ENCODE peak calls at places on chromosomes 1 and 21, in four cellular contexts. G is lower lobe of right lung, F is GM23338, K is A549. P is an unnamed sample.

GRCh38 chr1:22665752-22666151 is 12.7 kb downstream of the C1QB start:
- DNase-seq in G (no peak), F (peak), K (peak), P (no peak)

GRCh38 chr1:200892546-200892945 is 2.2 kb upstream of the INAVA start:
- DNase-seq in G (no peak), F (peak), K (no peak), P (no peak)

GRCh38 chr1:203491664-203492485 is 2.1 kb upstream of the OPTC start:
- DNase-seq in G (no peak), F (no peak), K (no peak), P (no peak)

GRCh38 chr1:54488831-54489626 is 59.0 kb upstream of the ACOT11 start:
- DNase-seq in G (peak), F (peak), K (peak), P (no peak)

GRCh38 chr1:39902121-39902807 is 547 bp upstream of the MYCL start:
- DNase-seq in G (peak), F (peak), K (peak), P (peak)

GRCh38 chr1:85330711-85331290 is 54.4 kb upstream of the BCL10 start:
- DNase-seq in G (no peak), F (no peak), K (no peak), P (no peak)

GRCh38 chr1:183032122-183032921 is 9.1 kb downstream of the LAMC1 start:
- DNase-seq in G (no peak), F (no peak), K (no peak), P (no peak)

GRCh38 chr1:167924553-167925223 is 10.8 kb upstream of the ADCY10 start:
- DNase-seq in G (no peak), F (no peak), K (no peak), P (no peak)

GRCh38 chr1:151047591-151047924 is at the start of gene C1orf56:
- DNase-seq in G (peak), F (peak), K (peak), P (no peak)

GRCh38 chr1:67059331-67059730 is 5.4 kb upstream of the SLC35D1 start:
- DNase-seq in G (no peak), F (no peak), K (no peak), P (no peak)

GRCh38 chr1:30345525-30346145 is 377.8 kb downstream of the MATN1 start:
- DNase-seq in G (no peak), F (no peak), K (no peak), P (no peak)

GRCh38 chr1:105467549-105467948 is 1588.9 kb upstream of the PRMT6 start:
- DNase-seq in G (no peak), F (no peak), K (no peak), P (no peak)

GRCh38 chr21:15667010-15667409 is 62.8 kb upstream of the USP25 start:
- DNase-seq in G (no peak), F (no peak), K (no peak), P (no peak)

GRCh38 chr1:67760030-67760821 is 73.0 kb downstream of the GNG12 start:
- DNase-seq in G (peak), F (peak), K (peak), P (peak)

GRCh38 chr1:219312967-219313366 is 139.3 kb downstream of the LYPLAL1 start:
- DNase-seq in G (no peak), F (no peak), K (peak), P (no peak)

GRCh38 chr1:230702934-230703678 is 10.8 kb downstream of the AGT start:
- DNase-seq in G (no peak), F (no peak), K (no peak), P (no peak)

GRCh38 chr1:211783897-211784296 is 46.7 kb downstream of the LPGAT1 start:
- DNase-seq in G (no peak), F (no peak), K (no peak), P (no peak)

GRCh38 chr1:182957902-182958395 is 5.0 kb upstream of the SHCBP1L start:
- DNase-seq in G (no peak), F (peak), K (no peak), P (no peak)

GRCh38 chr1:145891587-145892485 is 6.2 kb upstream of the ANKRD35 start:
- DNase-seq in G (peak), F (peak), K (peak), P (peak)

GRCh38 chr1:112638109-112638426 is 18.4 kb downstream of the CAPZA1 start:
- DNase-seq in G (no peak), F (no peak), K (no peak), P (no peak)

GRCh38 chr1:170765279-170765678 is 101.3 kb downstream of the PRRX1 start:
- DNase-seq in G (no peak), F (no peak), K (no peak), P (no peak)

GRCh38 chr1:204087181-204087892 is 14.4 kb downstream of the SOX13 start:
- DNase-seq in G (no peak), F (no peak), K (no peak), P (no peak)

GRCh38 chr1:53485478-53486394 is 26.5 kb downstream of the DMRTB1 start:
- DNase-seq in G (peak), F (peak), K (peak), P (peak)

GRCh38 chr1:32494196-32494595 is 29.3 kb downstream of the ZBTB8B start:
- DNase-seq in G (no peak), F (no peak), K (no peak), P (no peak)

GRCh38 chr1:40853113-40853999 is 8.8 kb downstream of the CITED4 start:
- DNase-seq in G (no peak), F (no peak), K (no peak), P (no peak)

GRCh38 chr1:109993885-109994284 is 9.3 kb downstream of the AHCYL1 start:
- DNase-seq in G (no peak), F (no peak), K (no peak), P (no peak)

GRCh38 chr1:159941139-159941866 is 4.1 kb downstream of the IGSF9 start:
- DNase-seq in G (no peak), F (peak), K (no peak), P (no peak)

GRCh38 chr1:15681346-15682290 is 2.5 kb upstream of the PLEKHM2 start:
- DNase-seq in G (no peak), F (no peak), K (no peak), P (no peak)

GRCh38 chr1:20069932-20070331 is at the start of gene PLA2G5:
- DNase-seq in G (no peak), F (no peak), K (no peak), P (no peak)

GRCh38 chr1:43868741-43869067 is 64.9 kb upstream of the ARTN start:
- DNase-seq in G (no peak), F (no peak), K (no peak), P (no peak)

GRCh38 chr1:78229344-78229743 is 183.6 kb downstream of the GIPC2 start:
- DNase-seq in G (no peak), F (no peak), K (no peak), P (no peak)

GRCh38 chr21:42403611-42404231 is at the start of gene UBASH3A:
- DNase-seq in G (no peak), F (no peak), K (no peak), P (no peak)

GRCh38 chr21:42400525-42400924 is 3.2 kb upstream of the UBASH3A start:
- DNase-seq in G (no peak), F (no peak), K (no peak), P (no peak)

GRCh38 chr21:42401164-42401563 is 2.5 kb upstream of the UBASH3A start:
- DNase-seq in G (no peak), F (no peak), K (no peak), P (no peak)

GRCh38 chr21:42404534-42404933 is 832 bp downstream of the UBASH3A start:
- DNase-seq in G (no peak), F (no peak), K (no peak), P (no peak)

DNA sequence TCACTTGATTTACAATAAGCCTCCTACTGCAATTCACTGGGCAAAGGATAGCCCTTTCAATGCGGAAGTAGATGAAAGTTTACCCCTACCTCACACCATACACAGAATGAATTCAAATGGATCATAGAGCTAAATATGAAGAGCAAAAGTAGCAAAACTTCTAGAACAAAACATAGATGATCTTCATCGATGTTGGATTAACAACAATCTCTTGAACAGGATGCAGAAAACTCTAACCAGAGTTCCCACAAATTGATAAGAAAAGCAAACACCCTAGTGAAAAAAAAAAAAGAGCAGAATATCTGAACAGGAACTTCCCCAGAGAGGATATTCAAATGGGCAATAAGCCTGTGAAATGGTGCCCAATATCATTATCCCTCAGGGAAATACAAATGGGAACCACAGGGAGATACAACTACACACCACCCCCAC is 1.9 kb upstream of the UBASH3A start:
- DNase-seq in G (no peak), F (no peak), K (no peak), P (no peak)
- H3K4me3 ChIP-seq in G (no peak), F (no peak), K (no peak), P (no peak)

DNA sequence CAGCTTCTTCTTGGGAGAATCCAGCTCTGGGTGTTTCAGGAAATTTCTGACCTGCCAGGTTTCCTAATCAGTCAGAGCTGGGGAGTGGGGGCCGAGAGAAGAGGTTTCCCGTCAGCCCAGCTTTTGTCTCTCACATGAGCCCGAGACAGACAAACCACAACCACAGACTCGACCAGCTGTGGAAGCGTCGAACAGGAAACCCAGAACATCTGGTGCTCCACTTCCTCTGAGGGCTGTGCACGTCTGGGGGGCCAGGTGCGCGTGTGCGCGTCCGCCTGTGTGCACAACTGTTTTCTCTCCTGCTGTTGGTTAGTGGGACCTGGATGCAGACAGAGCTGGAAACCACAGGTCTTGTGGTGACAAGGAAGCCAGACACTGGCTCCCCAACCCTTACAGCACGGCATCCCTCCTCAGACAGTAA is 113.0 kb upstream of the SLC25A33 start:
- DNase-seq in G (no peak), F (no peak), K (no peak), P (no peak)
- H3K4me3 ChIP-seq in G (no peak), F (no peak), K (no peak), P (no peak)

GRCh38 chr1:65254320-65255087 is 54.8 kb upstream of the DNAJC6 start:
- DNase-seq in G (peak), F (peak), K (peak), P (no peak)

GRCh38 chr1:65253800-65254319 is 55.5 kb upstream of the DNAJC6 start:
- DNase-seq in G (no peak), F (no peak), K (peak), P (no peak)

GRCh38 chr1:65255088-65256050 is 54.0 kb upstream of the DNAJC6 start:
- DNase-seq in G (no peak), F (peak), K (no peak), P (no peak)

GRCh38 chr1:65259816-65260215 is 49.5 kb upstream of the DNAJC6 start:
- DNase-seq in G (no peak), F (no peak), K (no peak), P (no peak)

GRCh38 chr1:65256860-65257719 is 52.3 kb upstream of the DNAJC6 start:
- DNase-seq in G (no peak), F (no peak), K (no peak), P (no peak)
- H3K4me3 ChIP-seq in G (no peak), F (no peak), K (no peak), P (no peak)

GRCh38 chr21:34075760-34076159 is 2.4 kb downstream of the MRPS6 start:
- DNase-seq in G (no peak), F (no peak), K (no peak), P (no peak)
- H3K4me3 ChIP-seq in G (peak), F (peak), K (no peak), P (no peak)

GRCh38 chr1:23910144-23910543 is 3.0 kb downstream of the CNR2 start:
- DNase-seq in G (no peak), F (no peak), K (no peak), P (no peak)

GRCh38 chr1:23909412-23909811 is 3.8 kb downstream of the CNR2 start:
- DNase-seq in G (no peak), F (no peak), K (no peak), P (no peak)

GRCh38 chr1:23908453-23909341 is 4.5 kb downstream of the CNR2 start:
- DNase-seq in G (no peak), F (no peak), K (no peak), P (no peak)

GRCh38 chr1:23911924-23912323 is 1.2 kb downstream of the CNR2 start:
- DNase-seq in G (no peak), F (no peak), K (no peak), P (no peak)

DNA sequence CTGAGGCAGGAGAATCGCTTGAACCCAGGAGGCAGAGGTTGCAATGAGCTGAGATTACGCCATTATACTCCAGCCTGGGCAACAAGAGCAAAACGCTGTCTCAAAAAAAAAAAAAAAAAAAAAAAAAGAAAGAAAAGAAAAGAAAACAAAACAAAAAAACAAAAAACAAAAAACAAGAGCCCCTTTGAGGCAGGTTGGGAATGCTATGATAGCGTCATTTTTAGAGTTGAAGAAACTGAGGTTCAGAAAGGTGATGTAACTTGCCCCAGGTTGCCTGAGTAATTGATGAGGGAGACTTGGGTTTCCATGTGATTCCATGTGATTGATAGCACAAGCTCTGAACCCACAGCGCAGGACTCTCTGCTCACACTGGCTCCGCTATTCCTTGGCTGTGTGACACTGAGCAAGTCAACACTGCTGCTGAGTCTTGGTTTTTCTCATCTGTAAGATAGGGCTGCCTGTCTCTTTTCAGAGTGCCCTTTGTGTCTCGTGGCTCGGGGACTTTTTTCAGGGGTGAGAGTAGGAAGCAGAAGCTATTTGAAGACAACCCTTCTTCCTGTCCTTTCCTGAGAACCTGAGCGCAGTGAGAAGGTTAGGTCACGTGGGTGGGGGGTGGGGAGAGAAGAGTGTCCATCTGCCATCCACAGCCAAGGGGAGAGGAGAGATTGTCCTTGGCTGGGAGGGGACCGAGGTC is 2.5 kb downstream of the CNR2 start:
- DNase-seq in G (no peak), F (no peak), K (no peak), P (no peak)
- H3K4me3 ChIP-seq in G (no peak), F (no peak), K (no peak), P (no peak)

GRCh38 chr1:71019248-71019647 is 28.4 kb downstream of the PTGER3 start:
- DNase-seq in G (no peak), F (no peak), K (no peak), P (no peak)
- H3K4me3 ChIP-seq in G (no peak), F (no peak), K (no peak), P (no peak)